ENCODE peak calls at places on chromosomes 6 and 20, in six cellular contexts. P, U, Y, L, W and E are unnamed samples.

GRCh38 chr6:9606435-9607134 is 808.3 kb downstream of the TFAP2A start:
- DNase-seq in P (no peak), U (no peak), Y (no peak), L (no peak), W (no peak), E (no peak)

GRCh38 chr6:83960704-83961103 is 72.9 kb upstream of the MRAP2 start:
- DNase-seq in P (no peak), U (no peak), Y (no peak), L (no peak), W (no peak), E (no peak)

GRCh38 chr6:80163754-80164187 is 57.3 kb downstream of the BCKDHB start:
- DNase-seq in P (no peak), U (no peak), Y (peak), L (peak), W (no peak), E (no peak)

GRCh38 chr6:138979813-138980668 is 8.0 kb downstream of the REPS1 start:
- DNase-seq in P (no peak), U (no peak), Y (no peak), L (no peak), W (no peak), E (no peak)

GRCh38 chr20:62543470-62544302 is 67.9 kb upstream of the GATA5 start:
- DNase-seq in P (no peak), U (no peak), Y (no peak), L (no peak), W (no peak), E (no peak)

GRCh38 chr6:82362144-82362543 is 1.5 kb upstream of the TPBG start:
- DNase-seq in P (no peak), U (no peak), Y (no peak), L (no peak), W (no peak), E (no peak)

GRCh38 chr6:158763440-158764187 is 55.6 kb downstream of the EZR start:
- DNase-seq in P (no peak), U (no peak), Y (no peak), L (no peak), W (no peak), E (no peak)

GRCh38 chr6:170438861-170439260 is 114.2 kb downstream of the PSMB1 start:
- DNase-seq in P (peak), U (no peak), Y (no peak), L (no peak), W (no peak), E (no peak)

GRCh38 chr6:67698534-67698933 is 936.5 kb upstream of the ADGRB3 start:
- DNase-seq in P (no peak), U (no peak), Y (no peak), L (no peak), W (no peak), E (no peak)

DNA sequence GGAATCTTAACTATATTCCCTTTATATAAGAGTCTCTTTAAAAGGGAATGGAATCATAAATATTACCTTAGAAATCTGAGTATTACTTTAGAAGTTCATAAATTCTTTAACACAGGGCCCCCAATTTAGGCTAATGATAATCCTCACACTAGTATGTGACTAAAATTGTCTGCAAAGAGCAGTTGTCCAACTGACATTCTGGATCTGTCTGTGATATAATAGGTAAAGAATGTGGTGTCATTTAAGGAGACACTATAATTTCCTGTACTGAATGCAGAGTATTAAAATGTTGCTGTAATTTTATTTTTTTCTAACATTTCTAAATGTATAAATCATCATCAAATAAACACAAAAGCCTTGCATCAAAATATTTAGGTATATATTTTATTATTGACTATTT is 128.5 kb upstream of the DST start:
- DNase-seq in P (no peak), U (no peak), Y (no peak), L (no peak), W (no peak), E (no peak)
- H3K27ac ChIP-seq in P (no peak), U (peak), Y (no peak), L (no peak), W (no peak), E (no peak)

GRCh38 chr6:27472617-27473400 is at the start of gene ZNF184:
- DNase-seq in P (peak), U (peak), Y (peak), L (peak), W (peak), E (peak)
- TF ChIP-seq CTCF in P (no peak), U (no peak), Y (no peak), L (peak), W (no peak), E (no peak)

GRCh38 chr6:99424022-99424421 is 1.1 kb downstream of the PNISR start:
- DNase-seq in P (no peak), U (no peak), Y (no peak), L (no peak), W (no peak), E (no peak)
- H3K27ac ChIP-seq in P (peak), U (peak), Y (no peak), L (no peak), W (no peak), E (peak)

DNA sequence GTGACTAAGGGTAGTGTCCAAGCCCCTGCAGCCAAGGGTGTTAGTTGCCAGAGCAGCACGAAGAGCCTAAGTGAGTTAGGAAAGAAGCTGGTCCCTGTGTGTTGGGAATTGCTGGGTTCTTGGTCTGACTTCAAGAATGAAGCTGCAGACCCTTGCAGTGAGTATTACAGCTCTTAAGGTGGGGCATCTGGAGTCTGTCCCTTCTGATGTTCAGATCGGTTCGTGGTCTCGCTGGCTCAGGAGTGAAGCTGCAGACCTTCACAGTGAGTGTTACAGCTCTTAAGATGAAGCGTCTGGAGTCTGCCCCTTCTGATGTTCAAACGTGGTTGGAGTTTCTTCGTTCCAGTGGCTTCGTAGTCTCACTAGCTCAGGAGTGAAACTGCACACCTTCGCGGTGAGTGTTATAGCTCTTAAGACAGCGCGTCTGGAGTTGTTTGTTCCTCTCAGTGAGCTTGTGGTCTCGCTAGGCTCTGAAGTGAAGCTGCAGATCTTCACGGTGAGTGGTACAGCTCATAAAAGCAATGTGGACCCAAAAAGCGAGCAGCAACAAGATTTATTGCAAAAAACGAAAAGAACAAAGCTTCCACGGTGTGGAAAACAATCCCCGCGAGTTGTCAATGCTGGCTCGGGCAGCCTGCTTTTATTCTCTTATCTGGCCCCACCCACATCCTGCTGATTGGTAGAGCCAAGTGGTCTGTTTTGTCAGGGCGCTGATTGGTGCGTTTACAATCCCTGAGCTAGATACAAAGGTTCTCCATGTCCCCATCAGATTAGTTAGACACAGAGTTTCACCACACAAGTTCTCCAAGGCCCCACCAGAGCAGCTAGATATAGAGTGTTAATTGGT is 31.8 kb downstream of the PXDC1 start:
- DNase-seq in P (peak), U (no peak), Y (no peak), L (no peak), W (no peak), E (no peak)
- TF ChIP-seq CTCF in P (no peak), U (no peak), Y (no peak), L (no peak), W (no peak), E (no peak)

GRCh38 chr6:105107207-105107606 is 72.6 kb downstream of the POPDC3 start:
- DNase-seq in P (no peak), U (no peak), Y (no peak), L (no peak), W (no peak), E (no peak)

GRCh38 chr6:105108631-105109262 is 71.1 kb downstream of the POPDC3 start:
- DNase-seq in P (no peak), U (no peak), Y (no peak), L (no peak), W (no peak), E (no peak)

GRCh38 chr6:105105094-105105493 is 74.7 kb downstream of the POPDC3 start:
- DNase-seq in P (no peak), U (no peak), Y (no peak), L (no peak), W (no peak), E (no peak)

GRCh38 chr6:105109955-105110650 is 69.7 kb downstream of the POPDC3 start:
- DNase-seq in P (no peak), U (no peak), Y (no peak), L (no peak), W (no peak), E (no peak)

GRCh38 chr6:105106260-105106659 is 73.6 kb downstream of the POPDC3 start:
- DNase-seq in P (no peak), U (no peak), Y (no peak), L (no peak), W (no peak), E (no peak)
- H3K27ac ChIP-seq in P (no peak), U (no peak), Y (no peak), L (no peak), W (no peak), E (no peak)

DNA sequence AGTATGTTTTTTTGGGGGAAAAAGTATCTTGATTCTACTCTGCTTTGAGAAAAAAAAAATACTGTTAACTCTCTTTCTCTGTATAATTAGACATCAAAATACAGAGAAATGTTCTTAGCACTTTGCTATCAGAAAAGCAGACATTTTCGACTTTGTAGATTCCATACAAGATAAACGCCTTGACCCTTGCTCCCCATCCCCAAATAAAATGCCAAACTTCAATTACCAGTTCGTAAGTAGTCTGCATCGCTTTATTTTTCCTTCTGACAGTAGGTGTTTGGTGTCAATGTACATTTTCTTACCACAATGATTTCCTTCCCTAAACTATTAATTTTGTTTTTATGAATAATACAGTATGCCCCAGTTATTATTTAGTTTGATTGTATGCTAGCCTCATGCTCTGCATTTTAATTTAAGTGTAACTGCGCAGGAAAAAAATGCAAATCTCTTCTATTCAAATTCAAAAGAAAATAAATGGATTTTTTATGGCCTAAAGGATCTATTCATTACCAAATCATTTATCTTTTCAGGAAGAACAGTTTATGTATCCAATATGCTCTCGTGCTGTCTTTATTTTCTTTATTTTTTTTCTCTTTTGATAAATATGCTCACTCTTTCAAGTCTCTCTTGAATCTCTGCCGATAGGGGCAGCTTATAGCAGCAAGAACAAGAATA is 84.8 kb upstream of the ZNF217 start:
- DNase-seq in P (no peak), U (no peak), Y (no peak), L (peak), W (no peak), E (no peak)
- TF ChIP-seq CTCF in P (no peak), U (no peak), Y (no peak), L (peak), W (no peak), E (no peak)

DNA sequence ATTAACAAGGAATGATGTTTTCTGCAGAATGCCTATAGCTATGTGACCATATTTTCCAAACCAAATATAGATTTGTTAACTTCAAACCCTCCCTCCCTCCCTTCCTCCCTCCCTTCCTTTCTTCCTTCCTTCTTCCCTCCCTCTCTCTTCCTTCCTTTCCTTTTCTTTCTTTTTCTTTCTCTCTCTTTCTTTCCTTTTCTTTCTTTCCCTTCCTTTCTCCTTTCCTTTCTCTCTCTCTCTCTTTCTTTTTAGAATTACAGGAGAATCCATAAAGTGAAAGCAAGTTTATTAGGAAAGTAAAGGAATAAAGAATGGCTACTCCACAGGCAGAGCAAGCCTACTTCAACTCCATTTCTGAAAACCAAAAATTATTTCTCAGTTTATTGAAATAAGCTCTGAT is 153.0 kb downstream of the AHI1 start:
- DNase-seq in P (no peak), U (no peak), Y (no peak), L (no peak), W (no peak), E (no peak)
- H3K27ac ChIP-seq in P (no peak), U (no peak), Y (no peak), L (no peak), W (no peak), E (no peak)

DNA sequence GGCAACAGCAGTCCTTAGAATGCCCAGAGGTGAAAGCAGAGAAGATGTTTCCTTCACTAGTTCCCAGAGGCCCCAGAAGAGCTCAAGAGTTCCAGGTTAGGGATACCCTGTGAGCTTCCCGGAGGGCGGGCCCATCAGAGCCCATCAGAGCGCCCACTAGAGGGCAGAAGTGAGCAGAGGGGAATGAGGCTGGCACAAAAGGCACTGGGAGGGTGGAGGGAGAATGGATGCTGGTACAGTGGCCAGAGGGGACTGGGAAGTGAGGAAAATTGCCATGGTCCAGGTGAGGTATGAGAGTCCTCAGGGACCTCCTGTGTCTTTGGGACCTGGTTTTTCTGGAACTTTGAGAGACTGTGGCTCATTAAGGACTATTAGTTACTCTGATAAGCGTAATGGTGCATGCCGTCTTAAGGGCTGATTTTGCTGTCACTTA is 57.3 kb downstream of the LINC00237 start:
- DNase-seq in P (peak), U (peak), Y (peak), L (peak), W (peak), E (peak)
- TF ChIP-seq CTCF in P (peak), U (peak), Y (peak), L (peak), W (peak), E (peak)